ENCODE peak calls at places on chromosomes 1 and 21, in six cellular contexts. One of them, this sample, is unnamed.
A peak's percentile ranks its signal among the peaks of the same experiment; 100 is the strongest.

GRCh38 chr1:1361982-1362423 is 3.6 kb upstream of the MXRA8 start:
- DNase-seq in GM13977: no peak
- DNase-seq in ascending aorta: no peak
- DNase-seq in GM13976: no peak
- DNase-seq in hypothalamus: no peak
- DNase-seq in prostate gland: no peak
- DNase-seq in this sample: peak; percentile 86

GRCh38 chr1:41504126-41505035 is 19.9 kb upstream of the EDN2 start:
- DNase-seq in GM13976: no peak
- DNase-seq in prostate gland: no peak
- DNase-seq in GM13977: peak; percentile 34
- DNase-seq in hypothalamus: no peak
- DNase-seq in ascending aorta: no peak
- DNase-seq in this sample: no peak

GRCh38 chr21:37225440-37225839 is 41.7 kb downstream of the VPS26C start:
- DNase-seq in hypothalamus: no peak
- DNase-seq in ascending aorta: no peak
- DNase-seq in GM13977: peak; percentile 45
- DNase-seq in prostate gland: no peak
- DNase-seq in GM13976: no peak
- DNase-seq in this sample: no peak

GRCh38 chr1:169816617-169817016 is 21.9 kb upstream of the METTL18 start:
- DNase-seq in prostate gland: peak; percentile 17
- DNase-seq in hypothalamus: no peak
- DNase-seq in ascending aorta: no peak
- DNase-seq in GM13976: no peak
- DNase-seq in GM13977: no peak
- DNase-seq in this sample: no peak

GRCh38 chr1:80825067-80825466 is 975.7 kb upstream of the ADGRL2 start:
- DNase-seq in GM13977: no peak
- DNase-seq in prostate gland: no peak
- DNase-seq in hypothalamus: no peak
- DNase-seq in GM13976: no peak
- DNase-seq in ascending aorta: no peak
- DNase-seq in this sample: no peak

GRCh38 chr1:204067935-204068334 is 5.0 kb upstream of the SOX13 start:
- DNase-seq in prostate gland: no peak
- DNase-seq in hypothalamus: no peak
- DNase-seq in GM13977: no peak
- DNase-seq in ascending aorta: no peak
- DNase-seq in GM13976: no peak
- DNase-seq in this sample: no peak

GRCh38 chr1:71565267-71565666 is 484.4 kb upstream of the ZRANB2 start:
- DNase-seq in GM13977: no peak
- DNase-seq in prostate gland: peak; percentile 25
- DNase-seq in ascending aorta: no peak
- DNase-seq in GM13976: no peak
- DNase-seq in hypothalamus: no peak
- DNase-seq in this sample: peak; percentile 32

GRCh38 chr1:235021321-235021720 is 107.3 kb downstream of the TOMM20 start:
- DNase-seq in GM13977: no peak
- DNase-seq in prostate gland: no peak
- DNase-seq in hypothalamus: no peak
- DNase-seq in ascending aorta: no peak
- DNase-seq in GM13976: no peak
- DNase-seq in this sample: no peak

This sample was measured in LHCN-M2.